ENCODE peak calls at places on chromosomes 12 and 14, in four cellular contexts. Y, S, G and A are unnamed samples.

GRCh38 chr12:82099216-82099615 is 259.0 kb downstream of the CCDC59 start:
- DNase-seq in G (no peak), Y (peak), S (no peak), A (no peak)

GRCh38 chr14:91361236-91361811 is 56.3 kb downstream of the CCDC88C start:
- DNase-seq in S (no peak), G (no peak), Y (no peak), A (no peak)

GRCh38 chr12:155006-155405 is 59.0 kb downstream of the SLC6A12 start:
- DNase-seq in Y (no peak), S (no peak), G (no peak), A (no peak)

GRCh38 chr14:93316716-93317115 is 16.1 kb downstream of the BTBD7 start:
- DNase-seq in G (no peak), Y (no peak), S (no peak), A (no peak)

GRCh38 chr12:27517961-27518668 is 5.9 kb upstream of the PPFIBP1 start:
- DNase-seq in Y (no peak), S (peak), G (no peak), A (no peak)

GRCh38 chr12:53205747-53206146 is 1.3 kb downstream of the ITGB7 start:
- DNase-seq in S (no peak), Y (peak), G (peak), A (no peak)

GRCh38 chr12:68482660-68483059 is 128.0 kb upstream of the RAP1B start:
- DNase-seq in G (no peak), S (no peak), Y (no peak), A (no peak)

GRCh38 chr12:15752780-15753179 is 36.4 kb downstream of the EPS8 start:
- DNase-seq in G (no peak), S (no peak), Y (peak), A (no peak)

GRCh38 chr12:19223695-19224094 is 94.2 kb downstream of the PLEKHA5 start:
- DNase-seq in Y (peak), S (no peak), G (no peak), A (no peak)

GRCh38 chr14:71474291-71474690 is 457.9 kb upstream of the RGS6 start:
- DNase-seq in Y (no peak), G (no peak), S (peak), A (no peak)